ENCODE peak calls at places on chromosomes 12 and 14, in six cellular contexts. One of them, this sample, is unnamed.

GRCh38 chr14:90483551-90483950 is 86.7 kb downstream of the CALM1 start:
- DNase-seq in tibial artery: peak; percentile 61
- DNase-seq in body of pancreas: peak; percentile 33
- DNase-seq in heart left ventricle: no peak
- DNase-seq in fibroblast of lung: no peak
- DNase-seq in mesendoderm: no peak
- DNase-seq in this sample: no peak

GRCh38 chr12:121000530-121000929 is 15.8 kb downstream of the C12orf43 start:
- DNase-seq in tibial artery: no peak
- DNase-seq in body of pancreas: no peak
- DNase-seq in heart left ventricle: no peak
- DNase-seq in fibroblast of lung: no peak
- DNase-seq in mesendoderm: no peak
- DNase-seq in this sample: no peak

GRCh38 chr14:31837056-31837455 is 240.0 kb upstream of the ARHGAP5 start:
- DNase-seq in tibial artery: no peak
- DNase-seq in body of pancreas: no peak
- DNase-seq in heart left ventricle: no peak
- DNase-seq in fibroblast of lung: no peak
- DNase-seq in mesendoderm: no peak
- DNase-seq in this sample: no peak

GRCh38 chr14:26597136-26598080 is at the start of gene NOVA1:
- DNase-seq in tibial artery: peak; percentile 66
- DNase-seq in body of pancreas: peak; percentile 15
- DNase-seq in heart left ventricle: peak; percentile 53
- DNase-seq in fibroblast of lung: no peak
- DNase-seq in mesendoderm: peak; percentile 25
- DNase-seq in this sample: peak; percentile 30

GRCh38 chr14:98946995-98947394 is 325.0 kb downstream of the BCL11B start:
- DNase-seq in tibial artery: no peak
- DNase-seq in body of pancreas: no peak
- DNase-seq in heart left ventricle: no peak
- DNase-seq in fibroblast of lung: peak; percentile 16
- DNase-seq in mesendoderm: peak; percentile 27
- DNase-seq in this sample: no peak

GRCh38 chr14:99573000-99573330 is 31.0 kb downstream of the CCDC85C start:
- DNase-seq in tibial artery: no peak
- DNase-seq in body of pancreas: no peak
- DNase-seq in heart left ventricle: no peak
- DNase-seq in fibroblast of lung: no peak
- DNase-seq in mesendoderm: no peak
- DNase-seq in this sample: no peak

GRCh38 chr12:532908-533565 is 73.3 kb downstream of the B4GALNT3 start:
- DNase-seq in tibial artery: no peak
- DNase-seq in body of pancreas: no peak
- DNase-seq in heart left ventricle: no peak
- DNase-seq in fibroblast of lung: peak; percentile 69
- DNase-seq in mesendoderm: no peak
- DNase-seq in this sample: no peak

GRCh38 chr14:105857816-105858675 is 331.7 kb downstream of the TMEM121 start:
- DNase-seq in tibial artery: no peak
- DNase-seq in body of pancreas: peak; percentile 8
- DNase-seq in heart left ventricle: peak; percentile 52
- DNase-seq in fibroblast of lung: no peak
- DNase-seq in mesendoderm: no peak
- DNase-seq in this sample: no peak

GRCh38 chr12:123483602-123484273 is 25.8 kb downstream of the SNRNP35 start:
- DNase-seq in tibial artery: no peak
- DNase-seq in body of pancreas: no peak
- DNase-seq in heart left ventricle: no peak
- DNase-seq in fibroblast of lung: peak; percentile 10
- DNase-seq in mesendoderm: no peak
- DNase-seq in this sample: no peak

GRCh38 chr12:124684971-124685688 is 117.7 kb upstream of the NCOR2 start:
- DNase-seq in tibial artery: peak; percentile 76
- DNase-seq in body of pancreas: no peak
- DNase-seq in heart left ventricle: no peak
- DNase-seq in fibroblast of lung: peak; percentile 86
- DNase-seq in mesendoderm: no peak
- DNase-seq in this sample: peak; percentile 33

GRCh38 chr12:52246720-52247621 is 13.9 kb downstream of the KRT7 start:
- DNase-seq in tibial artery: peak; percentile 58
- DNase-seq in body of pancreas: peak; percentile 86
- DNase-seq in heart left ventricle: peak; percentile 40
- DNase-seq in fibroblast of lung: peak; percentile 37
- DNase-seq in mesendoderm: peak; percentile 58
- DNase-seq in this sample: no peak

GRCh38 chr14:53430870-53431269 is 277.7 kb upstream of the DDHD1 start:
- DNase-seq in tibial artery: no peak
- DNase-seq in body of pancreas: no peak
- DNase-seq in heart left ventricle: no peak
- DNase-seq in fibroblast of lung: peak; percentile 37
- DNase-seq in mesendoderm: no peak
- DNase-seq in this sample: no peak

GRCh38 chr12:51818567-51819300 is 29.8 kb downstream of the FIGNL2 start:
- DNase-seq in tibial artery: no peak
- DNase-seq in body of pancreas: no peak
- DNase-seq in heart left ventricle: peak; percentile 6
- DNase-seq in fibroblast of lung: peak; percentile 86
- DNase-seq in mesendoderm: no peak
- DNase-seq in this sample: no peak

GRCh38 chr14:98937021-98937420 is 335.0 kb downstream of the BCL11B start:
- DNase-seq in tibial artery: no peak
- DNase-seq in body of pancreas: no peak
- DNase-seq in heart left ventricle: no peak
- DNase-seq in fibroblast of lung: no peak
- DNase-seq in mesendoderm: no peak
- DNase-seq in this sample: no peak

GRCh38 chr12:60173213-60174170 is 577.7 kb downstream of the SLC16A7 start:
- DNase-seq in tibial artery: no peak
- DNase-seq in body of pancreas: no peak
- DNase-seq in heart left ventricle: no peak
- DNase-seq in fibroblast of lung: no peak
- DNase-seq in mesendoderm: no peak
- DNase-seq in this sample: no peak

GRCh38 chr14:76781648-76782051 is 20.4 kb downstream of the VASH1 start:
- DNase-seq in tibial artery: no peak
- DNase-seq in body of pancreas: no peak
- DNase-seq in heart left ventricle: no peak
- DNase-seq in fibroblast of lung: no peak
- DNase-seq in mesendoderm: no peak
- DNase-seq in this sample: no peak

GRCh38 chr14:101582294-101582693 is 21.0 kb downstream of the DIO3 start:
- DNase-seq in tibial artery: peak; percentile 54
- DNase-seq in body of pancreas: no peak
- DNase-seq in heart left ventricle: no peak
- DNase-seq in fibroblast of lung: no peak
- DNase-seq in mesendoderm: no peak
- DNase-seq in this sample: no peak

GRCh38 chr12:104910196-104910840 is 47.8 kb downstream of the SLC41A2 start:
- DNase-seq in tibial artery: no peak
- DNase-seq in body of pancreas: no peak
- DNase-seq in heart left ventricle: no peak
- DNase-seq in fibroblast of lung: peak; percentile 42
- DNase-seq in mesendoderm: no peak
- DNase-seq in this sample: no peak

GRCh38 chr12:41014643-41015020 is 173.5 kb upstream of the PDZRN4 start:
- DNase-seq in tibial artery: no peak
- DNase-seq in body of pancreas: no peak
- DNase-seq in heart left ventricle: no peak
- DNase-seq in fibroblast of lung: peak; percentile 76
- DNase-seq in mesendoderm: no peak
- DNase-seq in this sample: no peak

GRCh38 chr12:119594399-119594730 is 791 bp downstream of the TMEM233 start:
- DNase-seq in tibial artery: no peak
- DNase-seq in body of pancreas: no peak
- DNase-seq in heart left ventricle: no peak
- DNase-seq in fibroblast of lung: peak; percentile 29
- DNase-seq in mesendoderm: peak; percentile 39
- DNase-seq in this sample: no peak

DNA sequence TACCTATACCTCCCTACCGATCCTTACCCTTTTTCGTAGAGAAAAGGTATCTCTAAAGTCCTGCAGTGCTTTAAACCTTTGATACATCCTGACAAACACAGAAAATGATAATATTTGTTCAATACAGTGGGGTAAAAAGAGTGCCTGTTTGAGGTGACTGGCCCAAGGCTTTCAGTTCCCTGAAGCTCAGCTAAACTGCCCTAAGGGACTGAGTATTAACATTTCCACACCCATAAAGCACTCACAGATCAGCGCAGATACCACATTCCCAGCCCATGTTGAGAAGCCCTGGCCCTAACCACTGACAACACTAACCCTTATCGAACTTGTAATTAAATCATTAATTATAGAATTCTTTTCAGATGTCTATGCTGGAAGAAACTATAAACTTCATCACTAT is 108.7 kb downstream of the DIP2B start:
- DNase-seq in tibial artery: no peak
- DNase-seq in body of pancreas: no peak
- DNase-seq in heart left ventricle: no peak
- DNase-seq in fibroblast of lung: no peak
- DNase-seq in mesendoderm: peak; percentile 88
- DNase-seq in this sample: no peak
- H3K27ac ChIP-seq in tibial artery: no peak overlapping the region
- H3K27ac ChIP-seq in body of pancreas: no peak overlapping the region
- H3K27ac ChIP-seq in heart left ventricle: no peak overlapping the region
- H3K27ac ChIP-seq in fibroblast of lung: no peak overlapping the region
- H3K27ac ChIP-seq in mesendoderm: peak overlapping the region; percentile 63
- H3K27ac ChIP-seq in this sample: peak overlapping the region; percentile 71

DNA sequence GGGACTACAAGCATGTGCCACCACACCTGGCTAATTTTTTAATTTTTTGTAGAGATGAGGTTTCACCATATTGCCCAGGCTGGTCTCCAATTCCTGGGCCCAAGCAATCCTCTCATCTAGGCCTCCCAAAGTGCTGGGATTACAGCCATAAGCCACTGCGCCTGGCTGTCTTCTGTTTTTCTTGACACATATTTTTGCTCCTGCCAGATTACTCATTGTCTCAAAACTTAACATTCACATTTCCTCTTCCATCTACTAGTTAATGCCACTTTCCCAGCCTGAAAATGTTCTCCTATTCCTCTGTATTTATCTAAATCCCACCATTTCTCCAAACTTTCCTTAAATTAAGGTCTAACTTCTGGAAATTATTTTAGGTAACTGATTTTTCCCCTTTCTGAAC is 36.2 kb upstream of the KCNH3 start:
- DNase-seq in tibial artery: no peak
- DNase-seq in body of pancreas: no peak
- DNase-seq in heart left ventricle: no peak
- DNase-seq in fibroblast of lung: peak; percentile 45
- DNase-seq in mesendoderm: no peak
- DNase-seq in this sample: no peak
- H3K27ac ChIP-seq in tibial artery: no peak overlapping the region
- H3K27ac ChIP-seq in body of pancreas: no peak overlapping the region
- H3K27ac ChIP-seq in heart left ventricle: no peak overlapping the region
- H3K27ac ChIP-seq in fibroblast of lung: no peak overlapping the region
- H3K27ac ChIP-seq in mesendoderm: no peak overlapping the region
- H3K27ac ChIP-seq in this sample: no peak overlapping the region

DNA sequence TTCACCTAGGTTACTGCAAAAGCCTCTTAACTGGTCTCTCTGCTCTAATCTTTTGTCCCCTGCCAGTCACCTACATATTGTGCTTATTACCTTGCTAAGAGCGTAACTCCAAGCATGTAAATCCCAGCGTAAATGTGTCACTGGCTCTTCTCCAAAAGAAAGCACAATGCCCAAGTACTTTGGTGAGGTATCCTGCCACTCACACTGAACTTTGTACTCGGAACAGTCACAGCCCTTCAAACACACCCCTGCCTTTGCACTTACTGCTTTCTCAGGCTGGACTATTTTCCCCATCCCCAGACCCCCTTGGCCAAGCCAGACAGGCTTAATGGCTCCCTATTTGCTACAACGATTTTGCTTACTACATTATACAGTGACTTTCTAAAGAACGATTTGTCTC is 31.7 kb downstream of the GALNT4 start:
- DNase-seq in tibial artery: no peak
- DNase-seq in body of pancreas: no peak
- DNase-seq in heart left ventricle: no peak
- DNase-seq in fibroblast of lung: no peak
- DNase-seq in mesendoderm: no peak
- DNase-seq in this sample: no peak
- H3K27ac ChIP-seq in tibial artery: no peak overlapping the region
- H3K27ac ChIP-seq in body of pancreas: no peak overlapping the region
- H3K27ac ChIP-seq in heart left ventricle: no peak overlapping the region
- H3K27ac ChIP-seq in fibroblast of lung: no peak overlapping the region
- H3K27ac ChIP-seq in mesendoderm: no peak overlapping the region
- H3K27ac ChIP-seq in this sample: no peak overlapping the region

GRCh38 chr14:104786091-104786586 is 9.4 kb downstream of the AKT1 start:
- DNase-seq in tibial artery: no peak
- DNase-seq in body of pancreas: no peak
- DNase-seq in heart left ventricle: no peak
- DNase-seq in fibroblast of lung: no peak
- DNase-seq in mesendoderm: no peak
- DNase-seq in this sample: no peak

GRCh38 chr14:104786726-104787675 is 8.5 kb downstream of the AKT1 start:
- DNase-seq in tibial artery: no peak
- DNase-seq in body of pancreas: no peak
- DNase-seq in heart left ventricle: no peak
- DNase-seq in fibroblast of lung: no peak
- DNase-seq in mesendoderm: no peak
- DNase-seq in this sample: no peak

GRCh38 chr14:104784218-104784568 is 11.4 kb downstream of the AKT1 start:
- DNase-seq in tibial artery: no peak
- DNase-seq in body of pancreas: no peak
- DNase-seq in heart left ventricle: no peak
- DNase-seq in fibroblast of lung: no peak
- DNase-seq in mesendoderm: no peak
- DNase-seq in this sample: no peak

GRCh38 chr14:104784846-104785707 is 10.5 kb downstream of the AKT1 start:
- DNase-seq in tibial artery: no peak
- DNase-seq in body of pancreas: no peak
- DNase-seq in heart left ventricle: no peak
- DNase-seq in fibroblast of lung: no peak
- DNase-seq in mesendoderm: no peak
- DNase-seq in this sample: no peak

DNA sequence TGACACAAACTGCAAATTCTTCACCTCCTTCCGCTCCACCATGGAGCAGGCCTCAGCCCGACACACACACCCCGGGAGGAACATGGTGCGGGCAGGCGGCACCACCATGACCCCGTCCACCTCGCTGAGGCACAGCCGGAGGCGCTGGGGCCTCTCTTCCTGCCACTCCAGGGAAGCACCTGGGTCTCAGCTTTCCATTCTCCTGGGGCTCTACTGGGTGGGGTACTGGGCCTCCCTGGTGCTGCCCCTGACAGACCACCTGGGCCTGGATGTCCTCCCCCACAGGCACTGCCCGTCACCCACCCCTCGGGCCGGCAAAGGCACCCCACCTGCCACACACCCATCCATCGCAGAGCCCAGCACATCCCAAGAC is 9.9 kb downstream of the AKT1 start:
- DNase-seq in tibial artery: no peak
- DNase-seq in body of pancreas: no peak
- DNase-seq in heart left ventricle: no peak
- DNase-seq in fibroblast of lung: no peak
- DNase-seq in mesendoderm: no peak
- DNase-seq in this sample: no peak
- H3K27ac ChIP-seq in tibial artery: peak overlapping the region; percentile 25
- H3K27ac ChIP-seq in body of pancreas: no peak overlapping the region
- H3K27ac ChIP-seq in heart left ventricle: no peak overlapping the region
- H3K27ac ChIP-seq in fibroblast of lung: no peak overlapping the region
- H3K27ac ChIP-seq in mesendoderm: no peak overlapping the region
- H3K27ac ChIP-seq in this sample: no peak overlapping the region

This sample was measured in substantia nigra.